ENCODE peak calls at places on chromosomes 5 and 9, in eight cellular contexts. L is NCI-H1092 treated with DMSO at 0.1 percent for 48 hours; T is cardiac muscle cell; E is OCI-LY7; B is progenitor cell of endocrine pancreas; K is effector memory CD4-positive, alpha-beta T cell; A is NCI-H2227 treated with DMSO at 0.1 percent for 48 hours; P is AG09309. R is an unnamed sample.

GRCh38 chr9:31574006-31574750 is 810.3 kb upstream of the ACO1 start:
- DNase-seq in A (no peak), K (no peak), E (no peak), T (no peak), P (no peak), B (no peak), L (no peak), R (no peak)

GRCh38 chr5:98398465-98398864 is 375.0 kb upstream of the RGMB start:
- DNase-seq in E (no peak), B (no peak), K (no peak), P (no peak), A (no peak), T (no peak), L (no peak), R (no peak)

GRCh38 chr9:111969622-111970021 is 73.0 kb downstream of the UGCG start:
- DNase-seq in E (no peak), L (no peak), P (no peak), K (no peak), A (no peak), B (no peak), T (no peak), R (no peak)

GRCh38 chr9:127887792-127888191 is 10.3 kb upstream of the AK1 start:
- DNase-seq in B (no peak), E (peak), K (no peak), A (no peak), L (no peak), P (no peak), T (no peak), R (no peak)

GRCh38 chr5:136232316-136232715 is 39.4 kb upstream of the SMIM32 start:
- DNase-seq in P (no peak), B (no peak), L (no peak), E (no peak), A (no peak), T (no peak), K (no peak), R (no peak)

GRCh38 chr9:93473411-93473810 is 20.0 kb upstream of the FAM120AOS start:
- DNase-seq in T (peak), E (no peak), A (no peak), B (no peak), P (no peak), L (no peak), K (no peak), R (no peak)

GRCh38 chr5:78127875-78128274 is 166.6 kb downstream of the AP3B1 start:
- DNase-seq in B (no peak), K (no peak), P (no peak), T (no peak), L (no peak), E (peak), A (no peak), R (no peak)

GRCh38 chr9:29556317-29556716 is 1983.0 kb upstream of the C9orf72 start:
- DNase-seq in A (no peak), L (no peak), T (peak), E (no peak), K (no peak), B (no peak), P (no peak), R (no peak)

GRCh38 chr5:128378636-128379035 is 159.4 kb downstream of the FBN2 start:
- DNase-seq in L (no peak), B (no peak), A (no peak), T (no peak), E (no peak), P (no peak), K (no peak), R (no peak)

R was measured in T-helper 9 cell.